ENCODE peak calls at places on chromosome 9, in four cellular contexts. K, X, G and B are unnamed samples. For H4K20me1, the result is how much of the 10 kb centered on the place peaks cover.

GRCh38 chr9:113963017-113963620 is 87.0 kb downstream of the ZNF618 start:
- DNase-seq in K (peak), X (peak), G (no peak), B (no peak)

GRCh38 chr9:114207034-114207815 is 51.9 kb downstream of the COL27A1 start:
- DNase-seq in K (no peak), X (no peak), G (no peak), B (peak)

GRCh38 chr9:95084254-95084934 is 233.1 kb downstream of the FANCC start:
- DNase-seq in K (no peak), X (no peak), G (no peak), B (no peak)

GRCh38 chr9:131257266-131258025 is 18.9 kb downstream of the FAM78A start:
- DNase-seq in K (peak), X (peak), G (no peak), B (no peak)

GRCh38 chr9:101582593-101582992 is 12.2 kb downstream of the PPP3R2 start:
- DNase-seq in K (no peak), X (no peak), G (no peak), B (peak)

GRCh38 chr9:23659346-23660006 is 166.6 kb downstream of the ELAVL2 start:
- DNase-seq in K (no peak), X (peak), G (no peak), B (no peak)

GRCh38 chr9:110185806-110186205 is 22.2 kb downstream of the C9orf152 start:
- DNase-seq in K (no peak), X (no peak), G (no peak), B (no peak)

GRCh38 chr9:2241875-2242741 is 227.0 kb downstream of the SMARCA2 start:
- DNase-seq in K (peak), X (peak), G (no peak), B (peak)

GRCh38 chr9:93200449-93200742 is 16.5 kb downstream of the WNK2 start:
- DNase-seq in K (no peak), X (no peak), G (no peak), B (no peak)

GRCh38 chr9:112050544-112051475 is 124.3 kb downstream of the SUSD1 start:
- DNase-seq in K (no peak), X (no peak), G (no peak), B (peak)

GRCh38 chr9:19513671-19514275 is 105.0 kb downstream of the ACER2 start:
- DNase-seq in K (no peak), X (no peak), G (no peak), B (no peak)

GRCh38 chr9:134950404-134950760 is 32.7 kb upstream of the FCN1 start:
- DNase-seq in K (no peak), X (no peak), G (no peak), B (no peak)

GRCh38 chr9:106872641-106873040 is 9.7 kb downstream of the ZNF462 start:
- DNase-seq in K (no peak), X (no peak), G (no peak), B (no peak)
- H4K20me1 ChIP-seq in K (under half), X (under half), G (under half), B (half or more)

GRCh38 chr9:136048560-136049411 is 46.3 kb downstream of the NACC2 start:
- DNase-seq in K (no peak), X (no peak), G (no peak), B (no peak)

GRCh38 chr9:136047076-136047774 is 47.9 kb downstream of the NACC2 start:
- DNase-seq in K (no peak), X (no peak), G (no peak), B (no peak)

GRCh38 chr9:136046555-136046921 is 48.6 kb downstream of the NACC2 start:
- DNase-seq in K (no peak), X (no peak), G (no peak), B (no peak)

GRCh38 chr9:136049451-136050265 is 45.4 kb downstream of the NACC2 start:
- DNase-seq in K (no peak), X (no peak), G (no peak), B (no peak)

GRCh38 chr9:136047775-136048559 is 47.1 kb downstream of the NACC2 start:
- DNase-seq in K (no peak), X (no peak), G (no peak), B (no peak)
- H4K20me1 ChIP-seq in K (under half), X (under half), G (under half), B (half or more)

GRCh38 chr9:83978992-83979811 is 813 bp downstream of the HNRNPK start:
- DNase-seq in K (peak), X (peak), G (no peak), B (peak)
- H4K20me1 ChIP-seq in K (half or more), X (half or more), G (under half), B (half or more)

GRCh38 chr9:125238127-125238914 is 2.8 kb downstream of the HSPA5 start:
- DNase-seq in K (no peak), X (no peak), G (no peak), B (no peak)
- H4K20me1 ChIP-seq in K (under half), X (under half), G (under half), B (half or more)

GRCh38 chr9:126515873-126516505 is 97.7 kb upstream of the LMX1B start:
- DNase-seq in K (no peak), X (no peak), G (no peak), B (no peak)

GRCh38 chr9:126515001-126515872 is 98.5 kb upstream of the LMX1B start:
- DNase-seq in K (no peak), X (no peak), G (no peak), B (no peak)

GRCh38 chr9:126517751-126518261 is 95.9 kb upstream of the LMX1B start:
- DNase-seq in K (no peak), X (no peak), G (no peak), B (no peak)

GRCh38 chr9:126516936-126517750 is 96.6 kb upstream of the LMX1B start:
- DNase-seq in K (peak), X (peak), G (no peak), B (peak)

GRCh38 chr9:126516561-126516935 is 97.2 kb upstream of the LMX1B start:
- DNase-seq in K (no peak), X (no peak), G (no peak), B (no peak)
- H4K20me1 ChIP-seq in K (under half), X (under half), G (under half), B (under half)

GRCh38 chr9:136720251-136720886 is 8.0 kb downstream of the DIPK1B start:
- DNase-seq in K (no peak), X (no peak), G (no peak), B (no peak)
- H4K20me1 ChIP-seq in K (under half), X (under half), G (under half), B (under half)

GRCh38 chr9:33081128-33081851 is 4.8 kb upstream of the SMU1 start:
- DNase-seq in K (peak), X (peak), G (peak), B (peak)
- H4K20me1 ChIP-seq in K (under half), X (under half), G (under half), B (under half)

GRCh38 chr9:133353548-133353947 is 2.7 kb downstream of the SURF1 start:
- DNase-seq in K (no peak), X (no peak), G (no peak), B (no peak)

GRCh38 chr9:133357656-133358055 is 1.3 kb downstream of the SURF2 start:
- DNase-seq in K (no peak), X (no peak), G (no peak), B (no peak)

GRCh38 chr9:133356391-133357091 is at the start of the genes SURF1 and SURF2:
- DNase-seq in K (peak), X (peak), G (no peak), B (peak)

GRCh38 chr9:133354766-133355165 is 1.5 kb downstream of the SURF1 start:
- DNase-seq in K (no peak), X (no peak), G (no peak), B (no peak)

GRCh38 chr9:133355881-133356357 is 368 bp downstream of the SURF1 start:
- DNase-seq in K (no peak), X (peak), G (no peak), B (no peak)
- H4K20me1 ChIP-seq in K (under half), X (under half), G (under half), B (half or more)

GRCh38 chr9:124766326-124766725 is 4.8 kb downstream of the NR6A1 start:
- DNase-seq in K (no peak), X (no peak), G (no peak), B (no peak)

GRCh38 chr9:124766815-124767554 is 4.1 kb downstream of the NR6A1 start:
- DNase-seq in K (no peak), X (peak), G (no peak), B (no peak)

GRCh38 chr9:124767830-124768229 is 3.3 kb downstream of the NR6A1 start:
- DNase-seq in K (no peak), X (peak), G (no peak), B (no peak)

GRCh38 chr9:124764774-124765438 is 6.2 kb downstream of the NR6A1 start:
- DNase-seq in K (no peak), X (peak), G (no peak), B (no peak)

DNA sequence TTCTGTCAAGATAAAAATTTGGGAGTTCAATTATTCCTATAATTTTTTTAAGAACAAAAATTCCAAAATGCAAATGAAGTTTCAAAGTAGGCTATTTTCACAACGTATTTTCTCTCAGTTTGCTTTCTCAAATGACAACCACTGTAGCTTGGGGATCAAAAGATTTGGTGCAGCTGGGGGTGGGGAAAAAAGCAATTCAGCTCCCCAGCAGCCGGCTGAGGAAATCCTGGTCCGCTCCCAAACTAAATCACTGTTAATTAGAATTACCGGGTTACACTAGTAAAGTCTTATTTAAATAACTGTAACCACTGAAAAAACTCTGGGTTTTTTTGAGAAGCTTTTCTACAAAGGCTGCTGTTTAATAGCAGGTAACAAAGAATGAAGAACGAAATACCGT is 5.7 kb downstream of the NR6A1 start:
- DNase-seq in K (no peak), X (peak), G (no peak), B (no peak)
- H4K20me1 ChIP-seq in K (under half), X (under half), G (under half), B (under half)